ENCODE peak calls at places on chromosome 14, in five cellular contexts. M is cardiac fibroblast, R is neural crest cell, L is WTC11, V is foreskin keratinocyte. I is an unnamed sample.

GRCh38 chr14:73965206-73965605 is 15.1 kb downstream of the COQ6 start:
- DNase-seq in M (no peak), R (no peak), L (no peak), V (no peak), I (no peak)

GRCh38 chr14:100525615-100526014 is 61.6 kb downstream of the BEGAIN start:
- DNase-seq in M (no peak), R (no peak), L (peak; percentile 6), V (no peak), I (no peak)

GRCh38 chr14:103279129-103280025 is 54.7 kb upstream of the EIF5 start:
- DNase-seq in M (no peak), R (no peak), L (peak; percentile 52), V (no peak), I (no peak)

GRCh38 chr14:75933712-75934296 is 48.0 kb downstream of the TGFB3 start:
- DNase-seq in M (no peak), R (no peak), L (no peak), V (no peak), I (no peak)

GRCh38 chr14:35202195-35202594 is 79.8 kb downstream of the PRORP start:
- DNase-seq in M (no peak), R (no peak), L (no peak), V (no peak), I (no peak)

GRCh38 chr14:93538411-93538810 is 107.7 kb downstream of the UNC79 start:
- DNase-seq in M (no peak), R (no peak), L (peak; percentile 64), V (no peak), I (no peak)

GRCh38 chr14:76953196-76953945 is 75.1 kb downstream of the IRF2BPL start:
- DNase-seq in M (peak; percentile 78), R (no peak), L (no peak), V (peak; percentile 39), I (peak; percentile 49)

GRCh38 chr14:35416108-35416750 is 11.7 kb upstream of the NFKBIA start:
- DNase-seq in M (no peak), R (no peak), L (no peak), V (no peak), I (no peak)

GRCh38 chr14:61537567-61538463 is 157.5 kb upstream of the HIF1A start:
- DNase-seq in M (peak; percentile 88), R (no peak), L (no peak), V (peak; percentile 99), I (no peak)

GRCh38 chr14:95871531-95871930 is 5.1 kb upstream of the TUNAR start:
- DNase-seq in M (no peak), R (no peak), L (no peak), V (no peak), I (no peak)

GRCh38 chr14:76056128-76056527 is 70.6 kb downstream of the IFT43 start:
- DNase-seq in M (peak; percentile 14), R (no peak), L (peak; percentile 21), V (no peak), I (no peak)

GRCh38 chr14:101409006-101409543 is 152.2 kb upstream of the DIO3 start:
- DNase-seq in M (no peak), R (no peak), L (no peak), V (no peak), I (no peak)

GRCh38 chr14:93285048-93285447 is 47.8 kb downstream of the BTBD7 start:
- DNase-seq in M (peak; percentile 35), R (no peak), L (no peak), V (no peak), I (no peak)

GRCh38 chr14:55077155-55077554 is 25.7 kb downstream of the MAPK1IP1L start:
- DNase-seq in M (peak; percentile 53), R (no peak), L (no peak), V (peak; percentile 88), I (no peak)

GRCh38 chr14:31835049-31835448 is 242.1 kb upstream of the ARHGAP5 start:
- DNase-seq in M (no peak), R (no peak), L (no peak), V (no peak), I (no peak)

GRCh38 chr14:69531135-69531534 is 43.5 kb downstream of the CCDC177 start:
- DNase-seq in M (no peak), R (no peak), L (no peak), V (no peak), I (no peak)

GRCh38 chr14:76228138-76228537 is 76.4 kb downstream of the GPATCH2L start:
- DNase-seq in M (no peak), R (no peak), L (no peak), V (no peak), I (no peak)

GRCh38 chr14:89243765-89244164 is 173.3 kb downstream of the FOXN3 start:
- DNase-seq in M (no peak), R (no peak), L (no peak), V (no peak), I (no peak)

GRCh38 chr14:89243286-89243685 is 173.7 kb downstream of the FOXN3 start:
- DNase-seq in M (no peak), R (no peak), L (no peak), V (no peak), I (no peak)

GRCh38 chr14:89246290-89246689 is 170.7 kb downstream of the FOXN3 start:
- DNase-seq in M (no peak), R (no peak), L (no peak), V (no peak), I (no peak)

GRCh38 chr14:89245802-89246201 is 171.2 kb downstream of the FOXN3 start:
- DNase-seq in M (no peak), R (no peak), L (no peak), V (peak; percentile 54), I (no peak)

GRCh38 chr14:89244720-89245119 is 172.3 kb downstream of the FOXN3 start:
- DNase-seq in M (no peak), R (no peak), L (no peak), V (no peak), I (no peak)
- TF ChIP-seq CTCF in M (no peak), R (no peak), L (no peak), V (no peak), I (no peak)

DNA sequence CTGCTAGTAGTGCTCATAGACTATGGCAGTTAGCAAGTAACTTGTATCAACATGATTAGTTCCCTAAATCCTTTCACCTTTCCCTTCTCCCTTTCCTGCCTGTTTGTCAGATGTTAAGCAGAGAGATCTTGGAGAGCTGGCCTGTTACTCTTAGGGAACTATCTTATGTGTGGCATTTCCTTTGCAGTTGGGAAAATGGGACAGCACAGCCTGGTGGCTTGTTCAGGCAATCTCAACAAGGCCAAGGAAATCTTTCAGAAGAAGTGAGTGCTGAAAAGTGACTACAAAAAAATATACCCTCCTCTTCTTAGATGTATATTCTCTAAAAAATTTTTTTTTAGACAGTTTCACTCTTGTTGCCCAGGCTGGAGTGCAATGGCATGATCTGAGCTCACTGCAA is 7.4 kb downstream of the PARP2 start:
- DNase-seq in M (peak; percentile 44), R (no peak), L (no peak), V (no peak), I (no peak)
- TF ChIP-seq CTCF in M (peak; percentile 39), R (peak; percentile 34), L (no peak), V (peak; percentile 38), I (no peak)

GRCh38 chr14:24150567-24150966 is 3.3 kb downstream of the RNF31 start:
- DNase-seq in M (no peak), R (no peak), L (no peak), V (no peak), I (no peak)

GRCh38 chr14:24150061-24150460 is 2.8 kb downstream of the RNF31 start:
- DNase-seq in M (no peak), R (no peak), L (no peak), V (no peak), I (no peak)

GRCh38 chr14:24147761-24148428 is 597 bp downstream of the RNF31 start:
- DNase-seq in M (no peak), R (no peak), L (peak; percentile 28), V (no peak), I (no peak)

GRCh38 chr14:24150993-24151392 is 3.7 kb downstream of the RNF31 start:
- DNase-seq in M (no peak), R (no peak), L (no peak), V (no peak), I (no peak)

DNA sequence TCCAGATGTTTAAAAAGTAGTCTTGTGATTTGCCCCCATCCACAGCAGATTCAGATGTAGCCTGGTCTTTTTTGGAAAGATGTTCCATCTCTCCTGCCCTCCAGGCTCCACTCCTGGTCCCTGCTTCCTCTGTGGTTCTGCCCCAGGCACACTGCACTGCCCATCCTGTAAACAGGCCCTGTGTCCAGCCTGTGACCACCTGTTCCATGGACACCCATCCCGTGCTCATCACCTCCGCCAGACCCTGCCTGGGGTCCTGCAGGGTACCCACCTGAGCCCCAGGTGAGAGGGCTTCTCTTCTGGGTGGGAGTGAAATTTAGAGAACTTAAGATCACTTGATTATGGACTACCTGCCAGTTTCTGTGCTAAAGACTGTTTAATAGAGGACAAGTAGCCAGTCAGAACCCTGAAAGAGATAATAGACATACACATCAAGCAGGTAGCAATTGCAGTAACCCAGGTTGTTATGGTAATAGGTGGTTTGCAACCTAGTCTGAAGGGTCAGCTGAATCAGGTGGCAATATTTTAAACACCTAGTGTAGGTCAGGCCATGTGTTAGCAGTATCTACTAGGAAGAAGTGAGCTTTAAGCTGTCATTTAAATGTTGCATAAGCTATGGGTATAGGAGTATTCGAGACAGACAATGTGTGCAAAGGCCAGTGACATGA is 2.1 kb downstream of the RNF31 start:
- DNase-seq in M (no peak), R (no peak), L (no peak), V (no peak), I (no peak)
- TF ChIP-seq CTCF in M (no peak), R (no peak), L (no peak), V (no peak), I (no peak)

GRCh38 chr14:23567186-23568020 is at the start of gene AP1G2:
- DNase-seq in M (peak; percentile 84), R (peak; percentile 53), L (peak; percentile 88), V (peak; percentile 71), I (peak; percentile 70)

GRCh38 chr14:23570806-23571483 is 3.4 kb upstream of the AP1G2 start:
- DNase-seq in M (no peak), R (no peak), L (no peak), V (no peak), I (no peak)

GRCh38 chr14:23568021-23568599 is 519 bp upstream of the AP1G2 start:
- DNase-seq in M (no peak), R (no peak), L (no peak), V (no peak), I (no peak)

GRCh38 chr14:23568600-23569310 is 1.2 kb upstream of the AP1G2 start:
- DNase-seq in M (no peak), R (no peak), L (peak; percentile 62), V (no peak), I (no peak)

DNA sequence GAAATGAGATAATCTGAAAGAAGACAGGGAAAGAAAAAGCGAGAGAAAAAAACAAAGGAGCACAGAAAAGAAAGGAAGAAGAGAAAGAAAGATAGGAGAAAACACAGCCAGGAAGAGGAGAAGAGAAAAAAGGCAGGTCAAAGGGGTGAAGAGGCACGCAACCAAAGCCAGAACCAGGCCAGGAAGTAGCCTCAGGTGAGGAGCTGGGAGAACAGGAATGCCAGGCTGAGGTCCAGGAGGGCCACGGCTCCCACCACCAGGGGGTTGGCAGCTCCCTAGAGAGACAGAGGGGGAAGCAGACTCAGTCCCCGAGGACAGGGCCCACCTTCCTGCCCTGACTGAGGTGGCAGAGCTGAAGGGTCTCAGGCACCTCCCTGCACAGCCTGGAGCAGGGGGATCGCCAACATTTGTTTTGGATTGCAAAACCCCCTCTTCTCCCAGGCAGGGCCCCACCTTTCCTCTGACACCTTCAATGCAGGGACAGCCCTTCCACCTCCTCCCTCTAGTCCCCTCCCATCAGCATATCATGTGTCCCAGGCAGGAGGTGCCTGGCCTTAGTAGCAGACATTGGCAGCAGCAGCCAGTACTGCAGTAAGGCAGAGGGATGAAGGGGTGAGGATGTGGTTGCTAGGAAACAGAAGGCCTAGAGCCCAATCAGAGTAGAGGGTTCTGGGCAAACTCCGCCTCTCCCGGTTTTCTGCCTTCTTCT is 2.0 kb upstream of the AP1G2 start:
- DNase-seq in M (no peak), R (no peak), L (peak; percentile 45), V (no peak), I (no peak)
- TF ChIP-seq CTCF in M (no peak), R (no peak), L (no peak), V (no peak), I (no peak)